ENCODE peak calls at places on chromosomes 6 and 20, in nine cellular contexts. O is A549, G is stomach, T is K562, L is tibial nerve, E is ovary, S is HepG2, W is esophagus muscularis mucosa, Z is GM12878. J is an unnamed sample.
A peak's percentile ranks its signal among the peaks of the same experiment; 100 is the strongest.

GRCh38 chr20:53957421-53958172 is 112.8 kb downstream of the BCAS1 start:
- DNase-seq in O (no peak), G (no peak), T (no peak), L (no peak), E (no peak), S (no peak), W (no peak), Z (no peak), J (no peak)

GRCh38 chr6:133646021-133646682 is 242.8 kb upstream of the TCF21 start:
- DNase-seq in O (peak; percentile 55), G (no peak), T (no peak), L (no peak), E (no peak), S (no peak), W (no peak), Z (no peak), J (no peak)

GRCh38 chr6:100803264-100803663 is 77.9 kb downstream of the ASCC3 start:
- DNase-seq in O (no peak), G (no peak), T (no peak), L (no peak), E (no peak), S (no peak), W (no peak), Z (no peak), J (no peak)

GRCh38 chr6:155079985-155080452 is 84.9 kb downstream of the TIAM2 start:
- DNase-seq in O (no peak), G (no peak), T (peak; percentile 82), L (no peak), E (no peak), S (no peak), W (no peak), Z (peak; percentile 25), J (no peak)

GRCh38 chr6:4906942-4907300 is 96.9 kb downstream of the RPP40 start:
- DNase-seq in O (no peak), G (no peak), T (no peak), L (no peak), E (no peak), S (no peak), W (peak; percentile 53), Z (no peak), J (no peak)

GRCh38 chr20:46311039-46311650 is 2.8 kb upstream of the CDH22 start:
- DNase-seq in O (peak; percentile 20), G (no peak), T (no peak), L (no peak), E (no peak), S (peak; percentile 58), W (no peak), Z (no peak), J (no peak)

GRCh38 chr20:23320317-23320716 is 30.3 kb upstream of the NXT1 start:
- DNase-seq in O (peak; percentile 55), G (no peak), T (no peak), L (no peak), E (no peak), S (peak; percentile 47), W (no peak), Z (no peak), J (no peak)

GRCh38 chr6:47780510-47781356 is 1.1 kb upstream of the OPN5 start:
- DNase-seq in O (peak; percentile 57), G (peak; percentile 30), T (peak; percentile 16), L (no peak), E (no peak), S (peak; percentile 62), W (no peak), Z (no peak), J (no peak)

GRCh38 chr6:166005401-166005845 is 162.2 kb downstream of the TBXT start:
- DNase-seq in O (peak; percentile 72), G (no peak), T (no peak), L (no peak), E (peak; percentile 85), S (no peak), W (peak; percentile 90), Z (no peak), J (no peak)

GRCh38 chr20:645318-646106 is 7.5 kb downstream of the SRXN1 start:
- DNase-seq in O (peak; percentile 87), G (peak; percentile 71), T (peak; percentile 57), L (peak; percentile 29), E (peak; percentile 87), S (peak; percentile 90), W (no peak), Z (peak; percentile 25), J (peak; percentile 74)

GRCh38 chr6:96058094-96058493 is 42.3 kb downstream of the FUT9 start:
- DNase-seq in O (no peak), G (no peak), T (no peak), L (no peak), E (no peak), S (no peak), W (no peak), Z (no peak), J (no peak)

DNA sequence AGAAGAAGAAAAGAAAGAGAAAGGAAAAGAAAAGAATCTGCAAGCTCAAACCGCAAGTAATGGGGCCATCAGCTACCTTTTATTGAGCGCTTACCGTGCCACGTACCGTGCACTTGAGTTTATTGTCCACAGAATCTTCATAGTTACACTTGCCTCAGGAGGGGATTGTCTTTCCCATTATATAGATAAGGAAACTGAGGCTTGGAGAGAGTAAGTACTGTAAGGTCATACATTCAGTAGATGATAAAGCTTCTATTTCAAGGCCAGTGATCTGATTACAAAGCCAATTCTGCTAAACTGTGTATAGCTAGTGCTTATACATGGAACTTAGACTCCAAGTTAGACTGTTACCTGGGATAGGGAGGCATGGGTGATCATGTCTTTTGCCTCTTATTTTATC is 110.4 kb upstream of the IYD start:
- DNase-seq in O (no peak), G (no peak), T (no peak), L (no peak), E (no peak), S (no peak), W (no peak), Z (no peak), J (no peak)
- H3K27ac ChIP-seq in O (no peak overlapping the region), G (no peak overlapping the region), T (no peak overlapping the region), L (no peak overlapping the region), E (no peak overlapping the region), S (no peak overlapping the region), W (no peak overlapping the region), Z (no peak overlapping the region), J (no peak overlapping the region)

DNA sequence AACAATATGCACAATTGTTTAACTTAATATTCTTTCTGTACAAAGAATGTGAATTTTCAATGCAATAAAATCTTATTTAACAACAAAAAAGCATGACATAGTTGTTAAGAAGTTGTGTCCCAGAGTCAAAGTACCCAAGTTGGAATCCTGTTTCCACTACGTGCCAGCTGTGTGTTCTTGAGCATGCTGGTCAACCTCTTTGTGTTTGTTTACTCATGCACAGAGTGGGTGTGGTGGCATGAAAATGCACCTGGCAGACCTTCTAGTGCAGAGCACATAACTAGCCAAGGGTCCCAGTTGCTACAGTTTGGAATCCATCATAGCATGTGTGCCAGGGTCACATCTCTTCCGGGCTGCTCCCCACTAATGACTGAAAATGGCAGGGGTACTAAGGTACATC is 24.7 kb upstream of the MOCS1 start:
- DNase-seq in O (no peak), G (no peak), T (no peak), L (no peak), E (no peak), S (no peak), W (peak; percentile 26), Z (no peak), J (no peak)
- TF ChIP-seq CTCF in O (no peak), G (no peak), T (no peak), L (no peak), E (no peak), S (no peak), W (no peak), Z (no peak), J (no peak)

GRCh38 chr6:119539066-119539746 is 189.6 kb upstream of the MAN1A1 start:
- DNase-seq in O (no peak), G (no peak), T (no peak), L (no peak), E (no peak), S (no peak), W (no peak), Z (no peak), J (no peak)

GRCh38 chr6:119535332-119535731 is 185.8 kb upstream of the MAN1A1 start:
- DNase-seq in O (no peak), G (no peak), T (no peak), L (no peak), E (no peak), S (no peak), W (no peak), Z (peak; percentile 39), J (no peak)

GRCh38 chr6:119536666-119537065 is 187.1 kb upstream of the MAN1A1 start:
- DNase-seq in O (no peak), G (no peak), T (no peak), L (no peak), E (no peak), S (no peak), W (no peak), Z (no peak), J (no peak)

DNA sequence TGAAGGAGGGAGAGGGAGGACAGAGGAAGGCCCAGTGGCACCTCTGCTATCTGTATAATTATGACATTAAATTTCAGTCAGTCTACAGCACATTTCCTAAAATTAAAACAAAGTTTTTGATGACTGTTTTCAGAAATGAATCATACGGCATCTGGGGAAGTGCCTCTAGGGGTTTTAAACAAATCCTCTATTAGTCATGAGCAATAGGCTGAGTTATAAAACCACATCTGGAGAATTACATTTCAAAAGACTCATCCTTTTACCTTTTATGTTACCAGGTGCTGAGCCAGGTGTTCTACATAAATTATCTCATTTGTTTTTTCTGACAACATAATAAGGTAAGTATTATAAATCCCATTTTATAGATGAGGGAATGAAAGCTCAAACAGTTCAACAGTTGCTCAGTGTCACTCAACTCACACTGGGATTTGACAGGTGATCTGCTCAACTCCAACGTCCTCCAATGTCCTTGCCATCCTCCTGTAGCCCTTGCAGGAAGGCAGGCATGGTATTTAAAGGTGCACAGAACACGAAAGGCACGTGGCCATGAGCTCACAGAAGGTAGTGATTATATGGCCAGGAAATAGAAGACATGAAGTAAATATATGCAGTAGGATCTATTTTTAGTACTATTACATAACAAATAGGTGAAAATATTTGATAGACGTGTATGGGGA is 184.2 kb upstream of the MAN1A1 start:
- DNase-seq in O (no peak), G (no peak), T (no peak), L (no peak), E (no peak), S (no peak), W (no peak), Z (peak; percentile 21), J (no peak)
- TF ChIP-seq EP300 in O (no peak), G (no peak), T (no peak), L (no peak), E (no peak), S (no peak), W (no peak), Z (peak; percentile 27), J (no peak)

GRCh38 chr6:28124971-28125353 is 553 bp downstream of the ZSCAN16 start:
- DNase-seq in O (no peak), G (no peak), T (no peak), L (no peak), E (no peak), S (no peak), W (no peak), Z (no peak), J (no peak)

GRCh38 chr6:28124350-28124970 is at the start of gene ZSCAN16:
- DNase-seq in O (peak; percentile 86), G (peak; percentile 84), T (no peak), L (peak; percentile 44), E (peak; percentile 86), S (peak; percentile 87), W (peak; percentile 93), Z (no peak), J (peak; percentile 86)

DNA sequence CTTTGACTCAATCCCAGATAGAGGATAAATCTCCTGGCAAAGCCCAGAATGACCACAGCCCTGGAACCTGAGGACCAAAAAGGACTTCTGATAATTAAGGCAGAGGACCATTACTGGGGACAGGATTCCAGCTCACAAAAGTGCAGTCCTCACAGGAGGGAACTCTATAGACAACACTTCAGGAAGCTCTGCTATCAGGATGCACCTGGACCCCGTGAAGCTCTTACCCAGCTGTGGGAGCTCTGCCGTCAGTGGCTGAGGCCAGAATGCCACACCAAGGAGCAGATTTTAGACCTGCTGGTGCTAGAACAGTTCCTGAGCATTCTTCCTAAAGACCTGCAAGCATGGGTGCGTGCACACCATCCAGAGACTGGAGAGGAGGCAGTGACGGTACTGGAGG is 987 bp downstream of the ZSCAN16 start:
- DNase-seq in O (no peak), G (no peak), T (no peak), L (no peak), E (no peak), S (no peak), W (no peak), Z (no peak), J (no peak)
- H3K27ac ChIP-seq in O (no peak overlapping the region), G (no peak overlapping the region), T (no peak overlapping the region), L (no peak overlapping the region), E (no peak overlapping the region), S (no peak overlapping the region), W (no peak overlapping the region), Z (peak overlapping the region; percentile 59), J (no peak overlapping the region)